ENCODE peak calls at places on chromosomes 6 and 20, in five cellular contexts. D, M, R, J and K are unnamed samples.

GRCh38 chr6:66605971-66606370 is 898.9 kb upstream of the EYS start:
- DNase-seq in R (no peak), J (no peak), D (no peak), M (no peak), K (no peak)

GRCh38 chr6:19842030-19842429 is 4.9 kb downstream of the ID4 start:
- DNase-seq in M (no peak), J (no peak), D (no peak), R (no peak), K (no peak)

GRCh38 chr20:845967-846893 is 12.7 kb downstream of the FAM110A start:
- DNase-seq in J (no peak), M (no peak), D (no peak), R (no peak), K (no peak)

GRCh38 chr6:42451595-42452170 is at the start of gene TRERF1:
- DNase-seq in J (peak), D (peak), R (peak), M (peak), K (no peak)

GRCh38 chr6:137571854-137572253 is 77.7 kb upstream of the OLIG3 start:
- DNase-seq in D (no peak), J (peak), M (no peak), R (peak), K (no peak)

GRCh38 chr20:46995561-46996142 is 101.0 kb downstream of the EYA2 start:
- DNase-seq in D (no peak), J (no peak), M (no peak), R (no peak), K (no peak)

GRCh38 chr20:1734269-1734858 is 76.8 kb upstream of the SIRPG start:
- DNase-seq in D (no peak), M (no peak), J (peak), R (no peak), K (no peak)

GRCh38 chr6:31620586-31621319 is at the start of gene PRRC2A:
- DNase-seq in R (peak), J (no peak), D (peak), M (no peak), K (peak)

GRCh38 chr6:167736486-167737204 is 90.1 kb upstream of the AFDN start:
- DNase-seq in D (no peak), M (no peak), R (no peak), J (no peak), K (no peak)

GRCh38 chr20:8132632-8133587 is 844 bp downstream of the PLCB1 start:
- DNase-seq in D (peak), J (peak), M (peak), R (no peak), K (peak)

GRCh38 chr6:44381739-44382138 is 5.8 kb upstream of the CDC5L start:
- DNase-seq in D (no peak), J (no peak), M (no peak), R (no peak), K (no peak)

GRCh38 chr6:36621371-36621855 is 27.3 kb downstream of the SRSF3 start:
- DNase-seq in D (no peak), J (no peak), R (no peak), M (no peak), K (peak)

GRCh38 chr6:3310710-3311109 is 52.0 kb downstream of the PSMG4 start:
- DNase-seq in D (peak), M (no peak), J (peak), R (no peak), K (no peak)

GRCh38 chr6:11779308-11780096 is 899 bp upstream of the ADTRP start:
- DNase-seq in M (no peak), J (no peak), R (no peak), D (no peak), K (no peak)

GRCh38 chr6:125986956-125987617 is 747 bp downstream of the TRMT11 start:
- DNase-seq in D (no peak), R (peak), J (no peak), M (no peak), K (no peak)

GRCh38 chr6:141244366-141244765 is 888.4 kb upstream of the GJE1 start:
- DNase-seq in R (no peak), J (no peak), M (no peak), D (no peak), K (no peak)

GRCh38 chr6:69974193-69974592 is 107.8 kb downstream of the COL19A1 start:
- DNase-seq in J (peak), D (no peak), R (no peak), M (peak), K (no peak)

GRCh38 chr6:129843573-129843972 is 17.5 kb downstream of the TMEM244 start:
- DNase-seq in D (no peak), M (no peak), R (no peak), J (peak), K (no peak)

GRCh38 chr20:44334306-44334705 is 2.5 kb upstream of the R3HDML start:
- DNase-seq in R (no peak), J (no peak), M (no peak), D (no peak), K (no peak)

GRCh38 chr6:14747881-14748520 is 497.9 kb upstream of the JARID2 start:
- DNase-seq in J (no peak), D (no peak), M (no peak), R (no peak), K (no peak)

GRCh38 chr6:21309791-21310190 is 283.8 kb upstream of the SOX4 start:
- DNase-seq in D (no peak), M (no peak), R (no peak), J (no peak), K (no peak)

GRCh38 chr20:63501818-63502670 is 3.2 kb upstream of the EEF1A2 start:
- DNase-seq in R (no peak), M (peak), J (no peak), D (no peak), K (no peak)

GRCh38 chr6:34546551-34547321 is 9.4 kb downstream of the SPDEF start:
- DNase-seq in J (no peak), M (peak), R (peak), D (peak), K (no peak)

GRCh38 chr20:23116301-23117089 is 30.4 kb upstream of the CD93 start:
- DNase-seq in D (no peak), R (no peak), J (peak), M (no peak), K (no peak)

GRCh38 chr6:51569594-51569993 is 517.8 kb downstream of the PKHD1 start:
- DNase-seq in J (no peak), M (no peak), D (no peak), R (no peak), K (no peak)

GRCh38 chr6:16473908-16474791 is 235.8 kb downstream of the GMPR start:
- DNase-seq in J (no peak), D (no peak), M (no peak), R (no peak), K (no peak)

GRCh38 chr6:137010138-137010718 is 34.5 kb downstream of the IL20RA start:
- DNase-seq in M (no peak), J (no peak), R (no peak), D (no peak), K (no peak)

GRCh38 chr6:34979218-34979617 is 90.2 kb downstream of the ANKS1A start:
- DNase-seq in M (no peak), J (no peak), D (no peak), R (no peak), K (no peak)

GRCh38 chr6:73144516-73144915 is 80.8 kb downstream of the KHDC1L start:
- DNase-seq in M (no peak), R (no peak), D (no peak), J (no peak), K (no peak)

GRCh38 chr6:51675551-51676275 is 411.7 kb downstream of the PKHD1 start:
- DNase-seq in R (no peak), J (no peak), M (no peak), D (no peak), K (no peak)

GRCh38 chr20:32563311-32564272 is 21.5 kb downstream of the NOL4L start:
- DNase-seq in M (no peak), D (no peak), J (no peak), R (no peak), K (no peak)
- H3K27ac ChIP-seq in M (no peak), D (no peak), J (no peak), R (no peak), K (no peak)

GRCh38 chr20:4006640-4007039 is 8.7 kb downstream of the RNF24 start:
- DNase-seq in R (no peak), M (peak), D (peak), J (no peak), K (peak)

GRCh38 chr20:4008026-4008413 is 7.3 kb downstream of the RNF24 start:
- DNase-seq in J (no peak), M (no peak), D (no peak), R (no peak), K (no peak)

GRCh38 chr20:4007383-4008025 is 7.9 kb downstream of the RNF24 start:
- DNase-seq in D (no peak), J (no peak), R (no peak), M (no peak), K (no peak)

GRCh38 chr20:4009305-4009704 is 6.1 kb downstream of the RNF24 start:
- DNase-seq in D (no peak), R (no peak), J (no peak), M (no peak), K (no peak)

GRCh38 chr20:4008877-4009276 is 6.5 kb downstream of the RNF24 start:
- DNase-seq in M (no peak), R (no peak), D (no peak), J (no peak), K (no peak)
- TF ChIP-seq CTCF in M (no peak), R (peak), D (no peak), J (no peak), K (no peak)

DNA sequence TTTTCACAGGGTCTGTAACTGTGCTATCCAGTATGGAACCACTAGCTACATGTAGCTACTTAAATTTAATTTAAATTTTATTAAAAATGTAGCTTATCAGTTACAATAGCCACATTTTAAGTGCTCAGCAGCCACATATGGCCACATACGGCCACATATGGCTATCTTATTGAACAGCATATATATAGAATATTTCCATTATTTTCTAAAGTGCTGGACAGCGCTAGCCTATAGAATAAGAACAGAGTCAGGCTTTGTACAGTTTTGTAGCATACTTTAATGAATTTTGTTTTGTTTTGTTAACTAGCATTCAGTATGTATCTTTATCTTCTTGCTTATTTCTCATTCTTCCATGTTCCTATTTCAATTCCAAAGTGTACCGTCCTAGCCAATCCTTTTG is 118.4 kb downstream of the JAG1 start:
- DNase-seq in J (no peak), D (no peak), M (no peak), R (no peak), K (no peak)
- H3K27ac ChIP-seq in J (peak), D (no peak), M (no peak), R (peak), K (peak)

GRCh38 chr6:47789553-47789952 is 7.7 kb downstream of the OPN5 start:
- DNase-seq in R (no peak), M (no peak), D (no peak), J (peak), K (no peak)
- TF ChIP-seq CTCF in R (no peak), M (no peak), D (no peak), J (no peak), K (no peak)

DNA sequence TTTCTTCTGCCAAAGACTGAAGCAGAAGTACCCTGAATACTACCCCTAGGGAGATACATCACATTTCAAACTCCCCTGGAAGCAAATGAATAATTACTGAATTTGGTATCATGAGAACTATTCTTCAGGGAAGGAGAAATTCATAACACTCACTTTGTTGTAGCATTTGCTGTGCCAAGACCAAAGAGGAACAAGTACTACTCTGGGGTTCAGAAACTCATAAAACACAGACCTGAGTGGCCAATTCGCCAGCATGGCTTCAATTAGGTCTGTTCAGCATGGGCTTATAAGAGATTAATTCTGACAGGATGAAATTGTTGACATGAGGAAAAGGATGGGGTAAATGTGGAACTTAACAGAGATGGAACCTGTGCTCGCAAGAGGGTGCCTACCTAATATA is 6.5 kb downstream of the ELOVL5 start:
- DNase-seq in M (no peak), R (no peak), D (no peak), J (no peak), K (no peak)
- H3K27ac ChIP-seq in M (no peak), R (no peak), D (peak), J (no peak), K (no peak)

DNA sequence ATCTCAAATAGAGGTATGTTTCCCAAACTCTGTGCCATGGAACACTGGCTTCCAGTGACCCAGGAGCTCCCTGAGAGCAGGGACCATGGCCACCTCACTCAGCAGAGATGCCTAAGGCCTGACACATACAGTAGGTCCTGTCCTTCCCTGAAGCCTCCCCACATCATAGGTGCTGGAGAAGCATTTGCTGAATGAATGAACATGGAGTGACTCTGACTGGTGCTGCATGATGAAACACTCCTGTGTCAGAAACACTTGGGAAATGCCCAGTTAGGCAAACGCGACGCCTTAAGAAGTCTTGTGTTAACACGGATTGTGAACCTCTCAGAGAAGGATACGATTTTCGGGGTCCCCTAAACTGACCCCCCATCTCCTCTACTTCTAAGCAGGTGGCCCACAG is 14.3 kb downstream of the SLA2 start:
- DNase-seq in D (no peak), M (no peak), R (no peak), J (peak), K (no peak)
- TF ChIP-seq CTCF in D (no peak), M (no peak), R (no peak), J (no peak), K (no peak)

GRCh38 chr6:148287979-148288378 is 54.7 kb upstream of the SASH1 start:
- DNase-seq in D (no peak), J (no peak), R (no peak), M (no peak), K (no peak)
- H3K27ac ChIP-seq in D (no peak), J (no peak), R (no peak), M (peak), K (no peak)

DNA sequence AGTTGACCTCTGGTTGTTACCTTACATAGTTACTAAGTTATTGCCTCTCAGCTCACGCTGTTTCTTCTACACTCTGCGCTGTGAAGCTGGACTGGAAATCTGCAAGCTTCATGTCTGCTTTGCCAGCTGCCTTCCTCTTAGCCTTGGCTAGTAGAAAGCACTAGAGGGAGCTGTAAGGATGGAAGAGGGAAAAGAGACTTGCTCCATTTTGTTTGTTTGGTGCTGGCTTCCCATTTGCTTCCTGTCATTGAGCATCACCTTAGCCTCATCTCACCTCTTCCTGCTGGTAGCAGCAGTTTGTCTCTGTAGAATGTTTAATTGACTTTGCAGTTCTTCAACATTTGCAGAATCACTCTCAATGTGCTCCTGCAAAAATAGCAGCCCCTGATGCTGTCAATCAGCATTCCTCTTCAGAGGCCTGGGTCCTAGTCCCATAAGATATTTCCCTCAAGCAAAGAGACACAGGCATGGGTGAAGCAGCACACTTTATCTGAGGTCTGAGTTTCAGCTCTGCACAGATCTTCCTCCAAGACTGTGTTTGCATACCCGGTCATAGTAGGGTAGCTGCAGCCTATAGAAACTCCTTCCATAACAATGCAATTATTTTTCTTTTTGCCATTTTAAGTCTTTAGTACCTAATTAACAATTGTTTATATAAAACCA is 302.2 kb upstream of the EPHA7 start:
- DNase-seq in J (no peak), D (peak), M (no peak), R (no peak), K (no peak)
- TF ChIP-seq CTCF in J (no peak), D (peak), M (no peak), R (peak), K (no peak)

GRCh38 chr6:145233955-145234354 is 501.4 kb downstream of the EPM2A start:
- DNase-seq in D (no peak), R (no peak), J (no peak), M (no peak), K (no peak)
- H3K27ac ChIP-seq in D (no peak), R (no peak), J (no peak), M (no peak), K (no peak)